ENCODE peak calls at places on chromosomes 2 and 18, in four cellular contexts. One of them, this sample, is unnamed.

GRCh38 chr2:158773121-158773520 is 22.0 kb upstream of the DAPL1 start:
- DNase-seq in K562: no peak
- DNase-seq in GM12892: no peak
- DNase-seq in GM12878: no peak
- DNase-seq in this sample: no peak

GRCh38 chr2:118645891-118646290 is 201.6 kb downstream of the EN1 start:
- DNase-seq in GM12878: no peak
- DNase-seq in GM12892: no peak
- DNase-seq in K562: no peak
- DNase-seq in this sample: no peak

GRCh38 chr2:64454316-64455030 is 511 bp downstream of the LGALSL start:
- DNase-seq in K562: peak
- DNase-seq in GM12892: peak
- DNase-seq in GM12878: no peak
- DNase-seq in this sample: peak

GRCh38 chr2:42794271-42795046 is 2.1 kb upstream of the HAAO start:
- DNase-seq in GM12892: no peak
- DNase-seq in K562: peak
- DNase-seq in GM12878: no peak
- DNase-seq in this sample: no peak

GRCh38 chr2:234556848-234557573 is 60.1 kb upstream of the ARL4C start:
- DNase-seq in GM12878: no peak
- DNase-seq in K562: no peak
- DNase-seq in GM12892: no peak
- DNase-seq in this sample: no peak

GRCh38 chr2:101846973-101847372 is 144.8 kb upstream of the IL1R2 start:
- DNase-seq in K562: no peak
- DNase-seq in GM12878: no peak
- DNase-seq in GM12892: no peak
- DNase-seq in this sample: no peak

GRCh38 chr2:25897500-25897899 is 19.2 kb upstream of the ASXL2 start:
- DNase-seq in GM12878: no peak
- DNase-seq in GM12892: no peak
- DNase-seq in K562: no peak
- DNase-seq in this sample: no peak

GRCh38 chr2:43707255-43707654 is 31.0 kb upstream of the C1GALT1C1L start:
- DNase-seq in K562: peak
- DNase-seq in GM12892: no peak
- DNase-seq in GM12878: no peak
- DNase-seq in this sample: no peak

GRCh38 chr2:71749671-71750101 is 296.3 kb downstream of the DYSF start:
- DNase-seq in GM12892: no peak
- DNase-seq in GM12878: no peak
- DNase-seq in K562: no peak
- DNase-seq in this sample: no peak

GRCh38 chr18:46174317-46175039 is 70.3 kb downstream of the HAUS1 start:
- DNase-seq in GM12878: no peak
- DNase-seq in GM12892: peak
- DNase-seq in K562: no peak
- DNase-seq in this sample: peak
- TF ChIP-seq TAF1 in GM12878: no peak
- TF ChIP-seq TAF1 in GM12892: no peak
- TF ChIP-seq TAF1 in K562: no peak
- TF ChIP-seq TAF1 in this sample: no peak

GRCh38 chr2:51103205-51103604 is 71.3 kb upstream of the NRXN1 start:
- DNase-seq in GM12878: no peak
- DNase-seq in GM12892: no peak
- DNase-seq in K562: no peak
- DNase-seq in this sample: no peak
- TF ChIP-seq POLR2A in GM12878: no peak
- TF ChIP-seq POLR2A in GM12892: no peak
- TF ChIP-seq POLR2A in K562: no peak
- TF ChIP-seq POLR2A in this sample: no peak

GRCh38 chr18:47749195-47749973 is 181.1 kb downstream of the SMAD2 start:
- DNase-seq in GM12892: peak
- DNase-seq in K562: peak
- DNase-seq in GM12878: no peak
- DNase-seq in this sample: peak

GRCh38 chr18:47747260-47747795 is 183.1 kb downstream of the SMAD2 start:
- DNase-seq in GM12878: no peak
- DNase-seq in K562: no peak
- DNase-seq in GM12892: no peak
- DNase-seq in this sample: no peak

GRCh38 chr18:47746615-47747014 is 183.8 kb downstream of the SMAD2 start:
- DNase-seq in GM12878: no peak
- DNase-seq in GM12892: no peak
- DNase-seq in K562: no peak
- DNase-seq in this sample: no peak

GRCh38 chr18:47750889-47751423 is 179.5 kb downstream of the SMAD2 start:
- DNase-seq in GM12878: no peak
- DNase-seq in K562: no peak
- DNase-seq in GM12892: no peak
- DNase-seq in this sample: no peak

DNA sequence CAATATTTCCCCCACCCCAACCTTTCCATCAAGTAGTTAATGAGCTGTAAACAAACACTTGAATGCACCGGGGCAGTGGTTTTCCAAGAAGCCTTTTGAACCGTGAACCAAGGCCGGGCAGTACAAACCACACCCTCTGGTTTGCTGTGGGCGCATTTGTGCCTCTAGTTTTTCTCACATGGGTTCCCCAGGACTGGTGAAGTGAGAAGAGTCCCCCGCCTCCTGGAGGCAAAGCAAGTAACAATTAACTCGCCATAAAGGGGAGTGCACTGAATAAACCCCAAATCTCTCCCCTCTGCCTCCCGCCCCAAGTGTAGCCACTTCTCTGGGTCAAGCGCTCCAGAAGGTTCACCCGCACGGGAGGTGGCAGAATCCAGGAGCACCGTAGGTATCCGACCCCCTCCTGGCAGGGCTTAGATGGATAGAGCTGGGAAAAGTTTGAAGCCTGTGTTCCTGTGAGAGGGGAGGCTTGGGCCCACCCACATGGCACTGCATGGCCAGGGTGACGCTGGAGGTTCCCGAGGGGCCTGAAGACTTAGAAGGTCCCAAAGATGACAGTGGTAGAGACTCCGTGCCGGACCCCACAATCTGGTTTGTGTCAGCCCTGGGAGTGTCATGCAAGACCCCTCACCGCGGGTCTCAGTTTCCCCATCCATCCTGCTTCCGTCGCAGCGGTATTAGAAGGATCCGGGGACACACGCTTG is 182.2 kb downstream of the SMAD2 start:
- DNase-seq in GM12878: no peak
- DNase-seq in K562: no peak
- DNase-seq in GM12892: no peak
- DNase-seq in this sample: no peak
- TF ChIP-seq TAF1 in GM12878: no peak
- TF ChIP-seq TAF1 in K562: no peak
- TF ChIP-seq TAF1 in GM12892: no peak
- TF ChIP-seq TAF1 in this sample: no peak

GRCh38 chr2:240089306-240089705 is 36.0 kb upstream of the OR6B3 start:
- DNase-seq in K562: no peak
- DNase-seq in GM12892: no peak
- DNase-seq in GM12878: no peak
- DNase-seq in this sample: no peak

GRCh38 chr2:240086563-240086962 is 33.2 kb upstream of the OR6B3 start:
- DNase-seq in K562: no peak
- DNase-seq in GM12878: no peak
- DNase-seq in GM12892: no peak
- DNase-seq in this sample: no peak
- TF ChIP-seq POLR2A in K562: no peak
- TF ChIP-seq POLR2A in GM12878: no peak
- TF ChIP-seq POLR2A in GM12892: no peak
- TF ChIP-seq POLR2A in this sample: no peak

GRCh38 chr2:239674981-239675855 is 274.4 kb upstream of the HDAC4 start:
- DNase-seq in K562: no peak
- DNase-seq in GM12878: no peak
- DNase-seq in GM12892: no peak
- DNase-seq in this sample: no peak

GRCh38 chr2:239671916-239672849 is 271.4 kb upstream of the HDAC4 start:
- DNase-seq in K562: no peak
- DNase-seq in GM12878: no peak
- DNase-seq in GM12892: no peak
- DNase-seq in this sample: no peak

GRCh38 chr2:239671471-239671870 is 270.7 kb upstream of the HDAC4 start:
- DNase-seq in GM12892: no peak
- DNase-seq in GM12878: no peak
- DNase-seq in K562: no peak
- DNase-seq in this sample: no peak

GRCh38 chr2:239674101-239674980 is 273.5 kb upstream of the HDAC4 start:
- DNase-seq in GM12878: no peak
- DNase-seq in GM12892: no peak
- DNase-seq in K562: no peak
- DNase-seq in this sample: no peak

DNA sequence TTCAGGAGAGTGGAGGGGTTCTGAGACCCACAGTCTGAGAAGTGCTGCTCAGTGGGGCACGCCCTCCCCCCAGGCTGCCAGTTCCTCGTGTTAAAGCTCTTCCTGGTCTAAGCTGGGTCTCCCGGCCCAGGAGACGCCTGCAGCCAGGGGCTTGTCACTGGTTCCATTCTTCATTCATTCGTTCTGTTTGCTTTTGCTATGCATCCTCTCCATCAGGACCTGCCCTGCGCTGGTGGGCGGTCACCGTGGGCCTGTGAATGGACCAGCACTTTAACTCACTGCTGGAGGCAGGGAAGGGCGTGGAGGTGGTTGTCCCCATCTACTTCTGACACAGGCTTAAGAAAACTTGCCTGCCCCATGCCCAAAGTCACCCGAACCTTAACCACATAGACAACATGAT is 272.8 kb upstream of the HDAC4 start:
- DNase-seq in GM12892: no peak
- DNase-seq in GM12878: no peak
- DNase-seq in K562: no peak
- DNase-seq in this sample: no peak
- TF ChIP-seq TAF1 in GM12892: no peak
- TF ChIP-seq TAF1 in GM12878: no peak
- TF ChIP-seq TAF1 in K562: no peak
- TF ChIP-seq TAF1 in this sample: no peak

GRCh38 chr2:240320561-240321091 is 114.8 kb upstream of the GPC1 start:
- DNase-seq in GM12878: no peak
- DNase-seq in K562: no peak
- DNase-seq in GM12892: no peak
- DNase-seq in this sample: no peak
- TF ChIP-seq POLR2A in GM12878: no peak
- TF ChIP-seq POLR2A in K562: no peak
- TF ChIP-seq POLR2A in GM12892: no peak
- TF ChIP-seq POLR2A in this sample: no peak

DNA sequence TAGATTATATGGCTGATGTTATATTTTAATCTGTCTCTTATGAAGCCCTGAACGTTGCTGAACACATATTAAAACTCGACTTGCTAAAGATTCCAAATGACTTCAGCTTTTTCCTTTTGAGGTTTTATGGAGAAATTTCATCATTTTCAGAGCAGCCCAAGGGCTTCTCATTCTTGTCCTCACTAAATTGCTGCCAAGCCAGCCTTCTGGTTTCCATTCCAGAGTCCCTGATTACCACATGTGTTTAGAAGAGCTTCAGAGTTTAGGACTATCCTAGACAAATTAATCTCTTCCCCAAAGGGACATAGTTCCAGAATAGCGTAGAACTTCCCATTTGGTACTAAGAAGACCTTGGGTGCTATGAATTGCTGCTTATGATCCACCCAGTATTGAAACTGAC is 77.8 kb upstream of the CCDC195 start:
- DNase-seq in GM12892: no peak
- DNase-seq in K562: no peak
- DNase-seq in GM12878: no peak
- DNase-seq in this sample: no peak
- TF ChIP-seq TAF1 in GM12892: no peak
- TF ChIP-seq TAF1 in K562: no peak
- TF ChIP-seq TAF1 in GM12878: no peak
- TF ChIP-seq TAF1 in this sample: no peak

DNA sequence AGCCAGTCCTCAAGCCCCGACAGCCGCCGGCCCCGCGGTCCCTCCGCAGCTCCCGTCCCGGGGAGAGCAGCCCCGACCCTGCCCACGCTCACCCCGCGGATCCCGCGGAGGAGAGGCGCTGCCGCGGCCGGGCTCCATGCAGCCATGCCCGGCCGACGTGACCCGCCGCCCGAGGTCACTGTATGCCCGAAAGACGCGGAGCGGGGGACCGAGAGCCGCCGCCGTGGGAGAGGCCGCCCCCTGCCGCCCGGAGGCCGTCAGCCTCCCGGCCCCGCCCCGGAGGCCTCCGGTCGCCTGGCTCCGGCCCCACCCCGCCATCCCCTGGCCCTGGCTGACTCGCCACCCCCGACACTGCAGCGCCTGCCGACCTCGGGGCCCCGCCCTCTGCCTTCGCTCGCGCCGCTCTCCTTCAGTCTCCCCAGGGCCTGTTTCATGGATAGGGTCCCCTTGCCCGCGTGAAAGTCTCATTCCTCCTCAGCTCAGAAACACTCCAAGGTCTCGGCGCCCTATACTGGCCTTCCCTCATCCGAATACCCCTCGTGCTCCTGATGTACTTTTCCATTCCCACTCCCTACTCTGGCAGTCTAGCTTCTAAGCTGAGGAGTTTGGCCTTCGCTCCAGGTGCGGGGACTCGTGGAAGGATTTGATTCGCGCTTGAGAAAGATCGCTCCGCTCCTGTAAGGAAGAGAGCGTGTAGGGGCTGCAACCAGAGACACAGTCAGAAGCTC is at the start of gene BOLA3:
- DNase-seq in GM12878: peak
- DNase-seq in K562: peak
- DNase-seq in GM12892: peak
- DNase-seq in this sample: peak
- TF ChIP-seq POLR2A in GM12878: peak
- TF ChIP-seq POLR2A in K562: peak
- TF ChIP-seq POLR2A in GM12892: peak
- TF ChIP-seq POLR2A in this sample: peak

GRCh38 chr2:157443795-157444642 is at the start of gene CYTIP:
- DNase-seq in K562: no peak
- DNase-seq in GM12878: peak
- DNase-seq in GM12892: no peak
- DNase-seq in this sample: no peak
- TF ChIP-seq TAF1 in K562: no peak
- TF ChIP-seq TAF1 in GM12878: peak
- TF ChIP-seq TAF1 in GM12892: peak
- TF ChIP-seq TAF1 in this sample: peak

DNA sequence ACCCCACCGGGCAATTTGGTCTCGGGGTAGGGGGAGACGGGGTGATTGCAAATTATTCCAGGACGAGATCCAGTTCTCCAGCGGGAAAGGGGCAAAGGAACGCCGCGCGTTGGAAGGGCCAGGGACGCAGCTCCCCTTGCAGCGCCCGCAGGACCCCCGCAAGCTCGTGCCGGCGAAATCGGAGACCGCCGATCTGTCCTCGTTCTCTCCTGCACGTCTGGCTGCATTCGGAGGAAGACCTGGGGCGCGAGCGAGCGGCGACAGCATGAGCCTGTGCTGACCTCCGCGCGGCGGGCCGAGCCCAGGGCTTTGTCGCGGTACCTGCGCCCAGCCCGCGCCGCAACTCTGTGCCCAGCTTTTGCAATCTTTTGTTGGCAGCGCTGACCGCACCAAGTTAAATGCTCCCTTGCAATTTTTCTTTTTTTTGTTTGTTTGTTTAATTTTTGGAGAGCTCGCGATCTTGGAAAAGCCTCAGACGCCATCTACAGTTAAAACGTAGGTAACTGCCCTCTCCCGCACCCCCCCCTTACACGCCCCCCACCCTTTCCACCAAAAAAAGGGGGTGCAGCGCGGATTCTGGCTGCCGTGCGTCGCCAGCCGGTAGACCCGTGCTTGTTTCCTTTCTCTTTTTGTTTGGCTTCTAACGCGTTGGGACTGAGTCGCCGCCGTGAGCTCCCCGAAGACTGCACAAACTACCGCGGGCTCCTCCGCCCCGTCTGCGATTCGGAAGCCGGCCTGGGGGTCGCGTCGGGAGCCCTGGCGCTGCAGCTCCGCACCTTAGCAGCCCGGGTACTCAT is 653 bp downstream of the TRIB2 start:
- DNase-seq in GM12892: peak
- DNase-seq in K562: peak
- DNase-seq in GM12878: no peak
- DNase-seq in this sample: peak
- TF ChIP-seq POLR2A in GM12892: no peak
- TF ChIP-seq POLR2A in K562: no peak
- TF ChIP-seq POLR2A in GM12878: no peak
- TF ChIP-seq POLR2A in this sample: no peak